ENCODE peak calls at places on chromosomes 6 and 20, in five cellular contexts. H, F, K, Y and T are unnamed samples.
A peak's percentile ranks its signal among the peaks of the same experiment; 100 is the strongest.

GRCh38 chr6:166927240-166927941 is 29.0 kb downstream of the RNASET2 start:
- DNase-seq in H (no peak), F (no peak), K (no peak), Y (no peak), T (no peak)

GRCh38 chr6:36117639-36118549 is 12.4 kb upstream of the MAPK13 start:
- DNase-seq in H (no peak), F (no peak), K (no peak), Y (no peak), T (no peak)

GRCh38 chr6:5378331-5378730 is 117.0 kb downstream of the FARS2 start:
- DNase-seq in H (no peak), F (no peak), K (no peak), Y (no peak), T (no peak)

GRCh38 chr20:953742-954141 is 37.6 kb upstream of the ANGPT4 start:
- DNase-seq in H (no peak), F (no peak), K (no peak), Y (no peak), T (no peak)

GRCh38 chr6:138088307-138088744 is 18.9 kb downstream of the PERP start:
- DNase-seq in H (peak; percentile 63), F (peak; percentile 86), K (peak; percentile 59), Y (peak; percentile 28), T (no peak)

GRCh38 chr6:105678516-105678915 is 275.6 kb upstream of the PREP start:
- DNase-seq in H (no peak), F (no peak), K (no peak), Y (no peak), T (no peak)

GRCh38 chr6:131651782-131652181 is 14.7 kb downstream of the ENPP3 start:
- DNase-seq in H (no peak), F (no peak), K (peak; percentile 73), Y (no peak), T (no peak)

GRCh38 chr6:107128175-107128574 is 12.9 kb upstream of the BEND3 start:
- DNase-seq in H (no peak), F (no peak), K (no peak), Y (no peak), T (no peak)

GRCh38 chr6:35391240-35391968 is 49.0 kb downstream of the PPARD start:
- DNase-seq in H (peak; percentile 88), F (no peak), K (peak; percentile 39), Y (no peak), T (no peak)

GRCh38 chr6:28478518-28478917 is 35.2 kb upstream of the ZSCAN23 start:
- DNase-seq in H (no peak), F (no peak), K (no peak), Y (no peak), T (no peak)

GRCh38 chr6:154751020-154751800 is 18.0 kb downstream of the SCAF8 start:
- DNase-seq in H (no peak), F (no peak), K (no peak), Y (no peak), T (no peak)

GRCh38 chr6:112691289-112691688 is 344.2 kb downstream of the RFPL4B start:
- DNase-seq in H (peak; percentile 64), F (peak; percentile 96), K (no peak), Y (no peak), T (no peak)

GRCh38 chr20:4919047-4919704 is 82.1 kb downstream of the SLC23A2 start:
- DNase-seq in H (no peak), F (no peak), K (no peak), Y (no peak), T (no peak)

GRCh38 chr20:49724637-49725606 is 11.2 kb upstream of the B4GALT5 start:
- DNase-seq in H (peak; percentile 90), F (no peak), K (no peak), Y (no peak), T (peak; percentile 48)

GRCh38 chr20:50783390-50783789 is 11.5 kb upstream of the BCAS4 start:
- DNase-seq in H (no peak), F (no peak), K (no peak), Y (no peak), T (no peak)

GRCh38 chr6:122803056-122803695 is 14.1 kb downstream of the SMPDL3A start:
- DNase-seq in H (no peak), F (no peak), K (no peak), Y (no peak), T (no peak)

GRCh38 chr20:44599715-44600114 is 17.3 kb downstream of the PKIG start:
- DNase-seq in H (no peak), F (no peak), K (no peak), Y (no peak), T (no peak)

GRCh38 chr6:36131517-36132220 is 1.4 kb downstream of the MAPK13 start:
- DNase-seq in H (peak; percentile 99), F (no peak), K (peak; percentile 71), Y (peak; percentile 76), T (no peak)

GRCh38 chr6:36827261-36828079 is 11.8 kb downstream of the CPNE5 start:
- DNase-seq in H (peak; percentile 99), F (no peak), K (no peak), Y (no peak), T (no peak)

DNA sequence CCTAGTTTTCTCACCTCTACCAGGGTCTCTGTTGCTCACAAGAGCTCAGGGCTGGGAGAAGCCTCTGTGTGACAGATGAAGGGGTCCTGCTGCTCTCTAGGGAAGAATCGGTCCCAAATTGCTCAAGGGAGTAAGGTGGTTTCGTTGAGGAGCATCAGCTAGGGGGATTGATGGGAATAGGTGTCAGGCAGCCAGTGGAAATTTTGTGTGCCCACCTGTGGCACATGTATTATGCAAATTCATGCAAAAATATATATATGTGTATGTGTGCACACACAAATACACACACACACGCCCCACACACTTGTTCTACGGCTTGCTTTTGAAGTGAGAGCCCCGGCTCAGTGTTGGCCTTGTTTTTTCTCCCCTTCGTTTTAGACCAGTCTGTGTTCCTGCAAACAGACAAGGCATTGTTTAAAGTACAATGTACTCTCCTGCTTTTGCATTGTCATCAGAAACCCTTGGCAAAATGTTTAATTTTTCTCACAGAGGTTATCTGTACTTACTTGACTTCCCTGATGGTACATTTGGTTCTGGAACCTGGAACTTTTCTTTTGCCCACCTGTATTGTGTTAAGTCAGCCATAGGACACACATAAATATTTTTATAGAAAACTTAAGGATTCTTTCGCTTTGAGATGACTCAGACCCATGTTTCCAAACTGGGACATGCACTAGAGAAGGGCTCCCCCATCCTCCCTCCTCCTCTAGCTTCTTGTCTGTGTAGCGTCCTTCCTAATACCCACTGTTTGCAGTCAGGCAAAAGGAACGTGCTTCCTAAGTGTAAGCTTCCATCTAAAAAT is 26.7 kb downstream of the FOXO3 start:
- DNase-seq in H (peak; percentile 61), F (no peak), K (no peak), Y (no peak), T (no peak)
- TF ChIP-seq POLR2AphosphoS5 in H (no peak), F (no peak), K (peak; percentile 39), Y (peak; percentile 64), T (no peak)

GRCh38 chr6:15870354-15871043 is 207.7 kb upstream of the DTNBP1 start:
- DNase-seq in H (peak; percentile 91), F (no peak), K (no peak), Y (no peak), T (no peak)
- H3K27me3 ChIP-seq in H (no peaks in the 10 kb centered on the region), F (peaks cover 2% of the 10 kb centered on the region), K (no peaks in the 10 kb centered on the region), Y (no peaks in the 10 kb centered on the region), T (no peaks in the 10 kb centered on the region)

GRCh38 chr6:87541041-87541440 is 48.7 kb downstream of the RARS2 start:
- DNase-seq in H (no peak), F (no peak), K (no peak), Y (no peak), T (no peak)
- H3K36me3 ChIP-seq in H (peaks cover 4% of the 10 kb centered on the region), F (peaks cover 7% of the 10 kb centered on the region), K (peaks cover 78% of the 10 kb centered on the region), Y (no peaks in the 10 kb centered on the region), T (no peaks in the 10 kb centered on the region)

DNA sequence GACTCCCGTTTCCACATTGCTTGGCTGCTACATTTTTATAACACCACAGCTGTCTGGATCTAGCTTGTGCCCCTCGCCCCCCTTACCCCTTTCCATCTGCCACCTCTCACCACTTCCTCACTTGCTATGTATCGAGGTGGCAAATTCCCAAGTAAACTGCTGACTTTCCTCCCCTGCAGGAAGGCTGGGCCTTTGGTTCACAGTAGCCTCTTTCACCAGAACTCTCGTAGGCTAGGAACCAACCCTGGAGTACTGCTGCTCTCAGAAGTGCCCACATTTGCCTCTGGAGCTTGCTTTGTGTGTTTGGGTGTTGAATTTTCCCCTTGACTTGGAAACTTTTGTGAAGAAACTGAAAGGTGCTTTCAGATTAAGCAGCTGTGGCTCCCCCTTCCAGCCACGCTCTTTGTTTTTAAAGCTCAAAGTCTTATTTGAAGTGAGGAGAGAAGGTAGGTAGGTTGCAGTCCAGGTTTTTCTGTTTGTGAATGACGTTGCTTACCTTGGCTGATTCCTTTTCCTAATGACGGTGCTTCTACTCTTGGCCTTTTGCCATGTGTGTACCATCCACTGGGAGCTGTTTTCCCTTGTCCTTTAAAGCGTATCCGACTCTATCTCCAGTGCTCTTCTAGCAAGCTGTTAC is 90.4 kb downstream of the CARMIL1 start:
- DNase-seq in H (no peak), F (no peak), K (peak; percentile 39), Y (peak; percentile 40), T (peak; percentile 33)
- TF ChIP-seq POLR2AphosphoS5 in H (no peak), F (no peak), K (no peak), Y (peak; percentile 19), T (no peak)

GRCh38 chr6:89952696-89953095 is 58.4 kb downstream of the GJA10 start:
- DNase-seq in H (no peak), F (no peak), K (no peak), Y (peak; percentile 12), T (no peak)
- H3K27me3 ChIP-seq in H (no peaks in the 10 kb centered on the region), F (no peaks in the 10 kb centered on the region), K (no peaks in the 10 kb centered on the region), Y (no peaks in the 10 kb centered on the region), T (no peaks in the 10 kb centered on the region)